ENCODE peak calls at places on chromosome X, in five cellular contexts. P is RPMI7951, E is non-pigmented ciliary epithelial cell, R is OCI-LY7, Q is NCI-H526 treated with DMSO at 0.1 percent for 48 hours. A is an unnamed sample.

GRCh38 chrX:131746491-131746968 is 202.7 kb downstream of the OR13H1 start:
- DNase-seq in P (peak), E (no peak), R (peak), Q (no peak), A (peak)

GRCh38 chrX:154296731-154297130 is 1.1 kb downstream of the TKTL1 start:
- DNase-seq in P (no peak), E (no peak), R (no peak), Q (no peak), A (no peak)

GRCh38 chrX:151151668-151152267 is 24.6 kb upstream of the GPR50 start:
- DNase-seq in P (peak), E (no peak), R (peak), Q (peak), A (peak)

GRCh38 chrX:3697701-3698279 is 15.7 kb downstream of the PRKX start:
- DNase-seq in P (peak), E (no peak), R (no peak), Q (peak), A (no peak)

GRCh38 chrX:11130142-11130541 is 19.0 kb downstream of the HCCS start:
- DNase-seq in P (no peak), E (no peak), R (no peak), Q (no peak), A (no peak)

GRCh38 chrX:115940888-115941332 is 229.6 kb upstream of the AGTR2 start:
- DNase-seq in P (peak), E (no peak), R (peak), Q (peak), A (peak)

GRCh38 chrX:20595928-20596550 is 329.3 kb upstream of the RPS6KA3 start:
- DNase-seq in P (peak), E (no peak), R (no peak), Q (no peak), A (no peak)

GRCh38 chrX:40424259-40424658 is 156.5 kb upstream of the ATP6AP2 start:
- DNase-seq in P (no peak), E (no peak), R (no peak), Q (no peak), A (no peak)

GRCh38 chrX:65586491-65586890 is 51.9 kb upstream of the LAS1L start:
- DNase-seq in P (peak), E (no peak), R (no peak), Q (no peak), A (no peak)

GRCh38 chrX:154401045-154401799 is 3.0 kb downstream of the RPL10 start:
- DNase-seq in P (no peak), E (no peak), R (peak), Q (no peak), A (no peak)

A was measured in MM.1S.